ENCODE peak calls at places on chromosomes 3 and 15, in four cellular contexts. V is K562, K is H1, L is HepG2. P is an unnamed sample.

GRCh38 chr15:62453979-62454378 is 288.9 kb upstream of the C2CD4B start:
- DNase-seq in V (no peak), K (no peak), L (no peak), P (no peak)

GRCh38 chr15:88897142-88897455 is 1.8 kb upstream of the HAPLN3 start:
- DNase-seq in V (no peak), K (no peak), L (no peak), P (no peak)

GRCh38 chr3:10371167-10371566 is 50.3 kb upstream of the SEC13 start:
- DNase-seq in V (no peak), K (no peak), L (no peak), P (no peak)

GRCh38 chr3:149534671-149535394 is 60.3 kb downstream of the TM4SF4 start:
- DNase-seq in V (no peak), K (no peak), L (no peak), P (no peak)

GRCh38 chr3:134407247-134407640 is 33.0 kb upstream of the AMOTL2 start:
- DNase-seq in V (no peak), K (no peak), L (no peak), P (no peak)

GRCh38 chr3:123085293-123085949 is 18.6 kb downstream of the PDIA5 start:
- DNase-seq in V (no peak), K (no peak), L (peak; percentile 80), P (no peak)

GRCh38 chr3:64229903-64230302 is 4.6 kb upstream of the PRICKLE2 start:
- DNase-seq in V (no peak), K (no peak), L (no peak), P (no peak)

GRCh38 chr3:169146112-169146665 is 517.3 kb downstream of the MECOM start:
- DNase-seq in V (peak; percentile 58), K (peak; percentile 62), L (no peak), P (peak; percentile 80)

GRCh38 chr3:8482960-8483665 is 18.5 kb upstream of the LMCD1 start:
- DNase-seq in V (no peak), K (no peak), L (peak; percentile 75), P (peak; percentile 96)

GRCh38 chr15:40746916-40747418 is 8.1 kb downstream of the RMDN3 start:
- DNase-seq in V (peak; percentile 16), K (no peak), L (no peak), P (no peak)

GRCh38 chr15:101808201-101808600 is 3.8 kb upstream of the OR4F15 start:
- DNase-seq in V (no peak), K (no peak), L (no peak), P (no peak)

GRCh38 chr15:41984622-41985021 is 12.3 kb upstream of the EHD4 start:
- DNase-seq in V (no peak), K (no peak), L (no peak), P (no peak)

GRCh38 chr3:17302774-17303173 is 418.0 kb downstream of the PLCL2 start:
- DNase-seq in V (no peak), K (no peak), L (no peak), P (peak; percentile 43)

GRCh38 chr3:134373942-134374790 is at the start of gene AMOTL2:
- DNase-seq in V (peak; percentile 69), K (peak; percentile 92), L (peak; percentile 89), P (peak; percentile 93)

GRCh38 chr3:183388213-183388612 is 40.2 kb downstream of the MCF2L2 start:
- DNase-seq in V (no peak), K (no peak), L (no peak), P (no peak)

GRCh38 chr15:34584321-34584668 is 844 bp upstream of the GOLGA8B start:
- DNase-seq in V (peak; percentile 18), K (no peak), L (no peak), P (no peak)

GRCh38 chr3:71607364-71607763 is 23.8 kb upstream of the FOXP1 start:
- DNase-seq in V (no peak), K (no peak), L (no peak), P (no peak)
- TF ChIP-seq POLR2AphosphoS5 in V (no peak), K (no peak), L (no peak), P (no peak)

DNA sequence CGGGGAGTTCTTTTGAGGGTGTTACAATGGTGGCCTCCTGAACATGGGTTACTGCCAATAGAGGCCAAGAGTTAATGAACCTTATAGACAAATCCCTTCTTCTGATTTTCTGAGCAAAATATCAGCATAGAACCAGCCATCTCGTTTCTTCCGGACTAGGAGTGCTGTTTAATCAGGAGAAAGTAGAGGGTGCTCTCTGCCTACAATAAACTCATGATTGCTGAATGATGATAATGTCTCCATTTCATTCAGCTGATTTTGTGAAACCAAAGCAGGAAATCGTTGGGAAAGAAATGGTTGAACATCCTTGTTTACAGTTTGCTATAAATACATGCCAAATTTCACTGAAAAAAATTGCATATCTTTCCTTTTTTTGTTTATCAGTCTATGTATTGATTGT is 142.8 kb upstream of the PLSCR5 start:
- DNase-seq in V (no peak), K (no peak), L (no peak), P (peak; percentile 35)
- TF ChIP-seq JUN in V (no peak), K (no peak), L (no peak), P (no peak)

GRCh38 chr15:94008101-94009080 is 223.0 kb upstream of the MCTP2 start:
- DNase-seq in V (no peak), K (no peak), L (no peak), P (no peak)

GRCh38 chr15:94001113-94001919 is 230.0 kb upstream of the MCTP2 start:
- DNase-seq in V (no peak), K (no peak), L (no peak), P (no peak)

GRCh38 chr15:94002026-94002425 is 229.3 kb upstream of the MCTP2 start:
- DNase-seq in V (no peak), K (no peak), L (no peak), P (no peak)

GRCh38 chr15:94000603-94001002 is 230.8 kb upstream of the MCTP2 start:
- DNase-seq in V (no peak), K (no peak), L (no peak), P (no peak)

GRCh38 chr15:94004697-94005096 is 226.7 kb upstream of the MCTP2 start:
- DNase-seq in V (no peak), K (no peak), L (no peak), P (no peak)
- TF ChIP-seq POLR2AphosphoS5 in V (no peak), K (no peak), L (no peak), P (no peak)

DNA sequence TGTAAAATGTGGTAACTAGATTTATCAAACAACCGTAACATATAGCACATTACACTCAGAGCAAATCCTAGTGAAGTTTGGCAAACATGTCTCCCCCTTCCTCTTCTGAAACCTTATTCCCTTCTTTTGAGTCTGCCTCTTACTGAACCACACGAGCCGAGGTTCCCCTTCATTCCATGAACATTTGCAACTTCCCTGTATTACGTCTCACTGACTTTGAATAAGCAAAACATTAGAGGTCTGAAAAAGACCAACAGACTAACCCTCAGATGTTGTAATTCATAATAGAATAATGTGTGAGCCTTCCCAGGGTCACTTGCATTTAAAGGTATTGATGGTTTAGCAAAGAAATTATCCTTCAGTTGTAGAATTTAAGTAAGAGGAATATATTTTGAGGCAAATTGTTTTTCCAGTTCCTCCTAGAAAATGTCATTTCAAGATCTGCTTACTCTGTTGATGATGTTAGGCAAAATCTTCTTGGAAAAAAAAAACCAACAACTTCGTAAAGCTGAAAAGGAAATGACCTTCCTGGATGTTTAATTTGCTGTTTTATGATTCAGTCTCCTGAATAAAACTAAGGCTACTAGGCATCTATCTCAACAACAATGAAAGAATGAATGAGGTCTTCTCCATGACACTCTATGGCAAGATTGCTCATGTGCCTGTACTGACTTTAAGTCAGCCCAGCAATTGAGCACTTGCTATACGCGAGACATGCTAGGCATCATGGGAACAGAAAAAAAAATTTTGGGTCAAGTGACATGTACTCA is 296.9 kb upstream of the NECTIN3 start:
- DNase-seq in V (no peak), K (no peak), L (no peak), P (peak; percentile 7)
- TF ChIP-seq JUN in V (no peak), K (no peak), L (no peak), P (no peak)

DNA sequence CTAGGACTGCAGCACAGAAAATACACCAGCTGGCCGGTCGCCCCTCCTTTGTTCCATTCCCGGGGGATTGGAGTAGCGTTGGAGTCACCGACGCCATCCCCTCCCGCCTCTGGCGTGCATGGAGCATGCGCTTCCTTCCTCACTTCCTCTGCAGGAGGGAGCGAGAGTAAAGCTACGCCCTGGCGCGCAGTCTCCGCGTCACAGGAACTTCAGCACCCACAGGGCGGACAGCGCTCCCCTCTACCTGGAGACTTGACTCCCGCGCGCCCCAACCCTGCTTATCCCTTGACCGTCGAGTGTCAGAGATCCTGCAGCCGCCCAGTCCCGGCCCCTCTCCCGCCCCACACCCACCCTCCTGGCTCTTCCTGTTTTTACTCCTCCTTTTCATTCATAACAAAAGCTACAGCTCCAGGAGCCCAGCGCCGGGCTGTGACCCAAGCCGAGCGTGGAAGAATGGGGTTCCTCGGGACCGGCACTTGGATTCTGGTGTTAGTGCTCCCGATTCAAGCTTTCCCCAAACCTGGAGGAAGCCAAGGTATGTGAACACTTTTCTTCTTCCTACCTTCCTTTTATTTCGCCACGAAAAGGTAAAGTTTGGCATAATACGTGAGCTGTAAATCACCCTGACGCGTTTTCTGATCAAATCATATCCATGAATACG is at the start of gene SCG3:
- DNase-seq in V (peak; percentile 79), K (peak; percentile 99), L (peak; percentile 47), P (peak; percentile 63)
- TF ChIP-seq POLR2AphosphoS5 in V (no peak), K (peak; percentile 88), L (no peak), P (no peak)

GRCh38 chr3:131350506-131350905 is 31.1 kb upstream of the NUDT16 start:
- DNase-seq in V (no peak), K (no peak), L (no peak), P (no peak)
- TF ChIP-seq JUN in V (no peak), K (no peak), L (no peak), P (no peak)

GRCh38 chr3:196528639-196529233 is 13.6 kb upstream of the SMCO1 start:
- DNase-seq in V (peak; percentile 90), K (peak; percentile 98), L (no peak), P (peak; percentile 54)
- TF ChIP-seq POLR2AphosphoS5 in V (peak; percentile 22), K (peak; percentile 37), L (no peak), P (peak; percentile 67)